ENCODE peak calls at places on chromosomes 5 and 9, in nine cellular contexts. E is anterior cingulate cortex; G is NCI-H2081 treated with DMSO at 0.1 percent for 48 hours; C is heart left ventricle; A is activated CD4-positive, alpha-beta T cell treated with anti-CD3 and anti-CD28 coated beads, Interleukin-2, amount 10 ng/mL, durations not matched to agents 7 days and 5 days; K is NCI-H510A treated with DMSO at 0.1 percent for 48 hours; U is SHP77 treated with DMSO at 0.1 percent for 48 hours; M is CD4-positive, alpha-beta memory T cell; I is PC-3. H is an unnamed sample.

GRCh38 chr5:91307023-91307422 is 76.1 kb downstream of the ARRDC3 start:
- DNase-seq in U (no peak), E (no peak), G (no peak), K (no peak), C (peak), M (no peak), A (no peak), I (no peak), H (no peak)

GRCh38 chr9:21576331-21577189 is 94.4 kb upstream of the IFNE start:
- DNase-seq in U (no peak), E (no peak), C (no peak), K (no peak), A (peak), G (no peak), M (peak), I (peak), H (no peak)

GRCh38 chr9:115923903-115924668 is 229.5 kb upstream of the PAPPA start:
- DNase-seq in E (no peak), I (peak), C (peak), A (no peak), K (no peak), U (no peak), G (no peak), M (no peak), H (peak)

GRCh38 chr5:171757853-171758535 is 27.6 kb upstream of the SMIM23 start:
- DNase-seq in K (no peak), E (no peak), U (no peak), C (no peak), G (no peak), A (no peak), M (no peak), I (peak), H (no peak)

GRCh38 chr5:157160001-157160400 is 6.1 kb downstream of the GARIN3 start:
- DNase-seq in C (no peak), G (no peak), I (no peak), E (no peak), U (no peak), K (no peak), M (peak), A (no peak), H (no peak)

GRCh38 chr9:38008168-38009034 is 60.6 kb downstream of the SHB start:
- DNase-seq in C (no peak), E (no peak), U (no peak), K (no peak), G (no peak), A (no peak), M (no peak), I (peak), H (peak)

GRCh38 chr9:1055156-1055555 is 5.0 kb downstream of the DMRT2 start:
- DNase-seq in U (no peak), G (no peak), A (no peak), M (no peak), I (peak), E (no peak), K (no peak), C (no peak), H (peak)

GRCh38 chr5:9716838-9717281 is 86.7 kb upstream of the TAS2R1 start:
- DNase-seq in A (no peak), C (no peak), E (no peak), G (no peak), K (no peak), I (peak), U (no peak), M (no peak), H (no peak)

GRCh38 chr5:141100243-141100805 is at the start of gene PCDHB3:
- DNase-seq in K (no peak), A (peak), I (no peak), E (no peak), C (peak), U (no peak), M (no peak), G (no peak), H (no peak)

GRCh38 chr9:125495137-125496119 is 211.6 kb downstream of the MAPKAP1 start:
- DNase-seq in U (no peak), C (no peak), G (no peak), I (peak), M (no peak), A (no peak), E (no peak), K (no peak), H (no peak)

GRCh38 chr9:385818-386398 is 171.2 kb downstream of the DOCK8 start:
- DNase-seq in I (peak), G (peak), A (no peak), K (peak), U (no peak), C (peak), M (no peak), E (peak), H (peak)

GRCh38 chr5:31993182-31993961 is 180.7 kb downstream of the GOLPH3 start:
- DNase-seq in I (no peak), G (no peak), U (no peak), E (no peak), M (no peak), A (no peak), C (no peak), K (no peak), H (no peak)

H was measured in LNCaP clone FGC.